ENCODE peak calls at places on chromosomes 13 and 19, in six cellular contexts. R is A549, N is GM12878, V is endothelial cell of umbilical vein, W is K562, H is HepG2. C is an unnamed sample.

GRCh38 chr13:25276748-25277147 is 10.5 kb downstream of the MTMR6 start:
- DNase-seq in W (no peak), N (no peak), R (no peak), V (no peak), H (no peak), C (no peak)

GRCh38 chr19:46878613-46879375 is 18.0 kb downstream of the ARHGAP35 start:
- DNase-seq in N (no peak), V (peak; percentile 26), R (no peak), W (no peak), H (no peak), C (peak; percentile 62)

GRCh38 chr19:33186431-33186830 is 7.7 kb upstream of the LRP3 start:
- DNase-seq in N (no peak), H (no peak), R (no peak), W (no peak), V (no peak), C (peak; percentile 73)

GRCh38 chr19:19788015-19788414 is 33.5 kb downstream of the ZNF506 start:
- DNase-seq in V (no peak), W (no peak), N (no peak), R (no peak), H (no peak), C (no peak)

GRCh38 chr13:113545455-113545930 is 39.1 kb upstream of the TFDP1 start:
- DNase-seq in V (peak; percentile 52), H (no peak), W (no peak), R (no peak), N (no peak), C (no peak)

GRCh38 chr13:73717632-73718031 is 416.6 kb downstream of the KLF12 start:
- DNase-seq in N (no peak), H (no peak), R (no peak), V (peak; percentile 82), W (no peak), C (peak; percentile 13)

GRCh38 chr19:42255766-42256750 is 1.1 kb upstream of the ERF start:
- DNase-seq in V (peak; percentile 63), R (peak; percentile 84), N (no peak), W (no peak), H (no peak), C (peak; percentile 30)

GRCh38 chr19:47310323-47310722 is 662 bp downstream of the C5AR1 start:
- DNase-seq in H (no peak), R (no peak), N (no peak), V (no peak), W (no peak), C (no peak)

GRCh38 chr19:30565680-30566079 is 193.5 kb downstream of the ZNF536 start:
- DNase-seq in W (no peak), R (no peak), N (no peak), V (no peak), H (no peak), C (no peak)

GRCh38 chr19:41521860-41522555 is 54.0 kb upstream of the CEACAM21 start:
- DNase-seq in V (no peak), W (no peak), R (no peak), H (no peak), N (no peak), C (peak; percentile 31)

GRCh38 chr19:51441410-51442390 is 16.6 kb downstream of the SIGLEC8 start:
- DNase-seq in R (no peak), W (peak; percentile 53), N (peak; percentile 91), H (no peak), V (no peak), C (peak; percentile 91)

GRCh38 chr13:105817011-105817410 is 718.5 kb downstream of the EFNB2 start:
- DNase-seq in R (no peak), N (no peak), W (no peak), V (no peak), H (no peak), C (no peak)

GRCh38 chr13:28022848-28023518 is 34.5 kb upstream of the URAD start:
- DNase-seq in V (no peak), W (no peak), N (no peak), R (no peak), H (peak; percentile 68), C (no peak)

GRCh38 chr19:17718988-17719711 is at the start of gene MAP1S:
- DNase-seq in W (peak; percentile 87), R (peak; percentile 54), H (peak; percentile 45), N (no peak), V (peak; percentile 46), C (peak; percentile 76)

GRCh38 chr19:45450042-45450380 is 17.8 kb upstream of the FOSB start:
- DNase-seq in W (peak; percentile 28), H (no peak), V (peak; percentile 32), R (no peak), N (no peak), C (no peak)

GRCh38 chr19:39825531-39826076 is 8.4 kb downstream of the DYRK1B start:
- DNase-seq in H (no peak), W (no peak), V (no peak), R (no peak), N (no peak), C (no peak)

GRCh38 chr13:27192896-27193295 is 21.3 kb upstream of the USP12 start:
- DNase-seq in H (no peak), R (no peak), W (no peak), N (no peak), V (no peak), C (no peak)

GRCh38 chr19:8986296-8986695 is 23.9 kb downstream of the MUC16 start:
- DNase-seq in R (no peak), H (no peak), N (no peak), V (no peak), W (no peak), C (no peak)

GRCh38 chr13:46761174-46761573 is 35.8 kb downstream of the ESD start:
- DNase-seq in H (no peak), V (no peak), W (no peak), N (no peak), R (no peak), C (no peak)

GRCh38 chr13:102328909-102329308 is 72.9 kb downstream of the FGF14 start:
- DNase-seq in R (no peak), W (no peak), N (no peak), V (no peak), H (no peak), C (no peak)

GRCh38 chr13:29964181-29964845 is 113.9 kb upstream of the UBL3 start:
- DNase-seq in H (no peak), N (no peak), V (no peak), R (no peak), W (peak; percentile 48), C (no peak)

GRCh38 chr13:94537740-94538630 is 58.0 kb downstream of the TGDS start:
- DNase-seq in N (no peak), W (no peak), R (no peak), H (no peak), V (no peak), C (no peak)

GRCh38 chr19:32322541-32322940 is 22.9 kb upstream of the ZNF507 start:
- DNase-seq in W (no peak), N (no peak), R (no peak), H (no peak), V (no peak), C (no peak)

GRCh38 chr19:1862424-1863307 is 713 bp downstream of the KLF16 start:
- DNase-seq in V (no peak), H (no peak), W (peak; percentile 53), R (no peak), N (no peak), C (peak; percentile 52)

GRCh38 chr13:39144941-39145533 is 106.8 kb downstream of the NHLRC3 start:
- DNase-seq in N (no peak), V (peak; percentile 65), R (peak; percentile 25), W (peak; percentile 13), H (no peak), C (peak; percentile 71)

GRCh38 chr13:111469450-111469849 is 149.0 kb downstream of the TEX29 start:
- DNase-seq in R (no peak), W (no peak), N (no peak), V (no peak), H (no peak), C (no peak)

GRCh38 chr13:74104661-74105275 is 29.4 kb downstream of the KLF12 start:
- DNase-seq in N (no peak), V (no peak), R (no peak), W (no peak), H (no peak), C (no peak)

GRCh38 chr13:26681036-26681435 is 79.5 kb downstream of the GPR12 start:
- DNase-seq in N (no peak), R (no peak), V (no peak), W (no peak), H (no peak), C (no peak)

GRCh38 chr13:109717686-109718085 is 68.7 kb downstream of the IRS2 start:
- DNase-seq in N (no peak), V (no peak), H (no peak), R (no peak), W (no peak), C (no peak)

GRCh38 chr19:37905936-37906867 is at the start of gene WDR87:
- DNase-seq in W (peak; percentile 73), N (no peak), H (peak; percentile 51), R (peak; percentile 73), V (no peak), C (peak; percentile 75)

GRCh38 chr13:44622701-44623100 is 46.6 kb upstream of the TSC22D1 start:
- DNase-seq in W (no peak), V (no peak), H (no peak), N (no peak), R (no peak), C (no peak)

GRCh38 chr13:31424130-31424729 is 224.5 kb downstream of the B3GLCT start:
- DNase-seq in H (peak; percentile 64), W (peak; percentile 46), V (peak; percentile 82), R (peak; percentile 60), N (peak; percentile 13), C (peak; percentile 82)

GRCh38 chr13:31426395-31426794 is 226.6 kb downstream of the B3GLCT start:
- DNase-seq in V (no peak), W (no peak), R (no peak), H (no peak), N (no peak), C (no peak)

GRCh38 chr13:31431722-31432137 is 232.0 kb downstream of the B3GLCT start:
- DNase-seq in W (peak; percentile 60), N (no peak), R (peak; percentile 13), V (peak; percentile 33), H (peak; percentile 10), C (peak; percentile 66)

GRCh38 chr13:31421756-31422155 is 222.0 kb downstream of the B3GLCT start:
- DNase-seq in V (no peak), W (no peak), R (no peak), H (no peak), N (no peak), C (no peak)

GRCh38 chr13:31427151-31427867 is 227.5 kb downstream of the B3GLCT start:
- DNase-seq in R (no peak), V (peak; percentile 80), H (no peak), N (no peak), W (no peak), C (no peak)
- TF ChIP-seq MYC in R (no peak), V (no peak), H (no peak), N (no peak), W (no peak), C (no peak)

GRCh38 chr19:16025108-16026101 is 50.9 kb upstream of the TPM4 start:
- DNase-seq in R (peak; percentile 68), H (peak; percentile 61), W (peak; percentile 50), V (peak; percentile 49), N (no peak), C (peak; percentile 48)
- TF ChIP-seq CTCF in R (no peak), H (peak; percentile 81), W (peak; percentile 66), V (peak; percentile 68), N (peak; percentile 23), C (peak; percentile 38)

GRCh38 chr19:48975947-48976847 is 11.1 kb downstream of the FTL start:
- DNase-seq in V (peak; percentile 49), H (no peak), W (peak; percentile 53), R (peak; percentile 47), N (no peak), C (peak; percentile 56)
- TF ChIP-seq MYC in V (no peak), H (no peak), W (no peak), R (no peak), N (no peak), C (no peak)

GRCh38 chr13:68234278-68234677 is 1004.1 kb upstream of the PCDH9 start:
- DNase-seq in V (peak; percentile 3), R (no peak), W (no peak), N (no peak), H (no peak), C (no peak)
- TF ChIP-seq CTCF in V (no peak), R (no peak), W (no peak), N (no peak), H (no peak), C (no peak)